ENCODE peak calls at places on chromosomes 13 and 19, in four cellular contexts. M, R, C and D are unnamed samples.

GRCh38 chr13:35144496-35144895 is 202.4 kb downstream of the NBEA start:
- DNase-seq in M (peak), R (no peak), C (no peak), D (no peak)

GRCh38 chr13:112554214-112554850 is 33.6 kb downstream of the TUBGCP3 start:
- DNase-seq in M (no peak), R (no peak), C (no peak), D (no peak)

GRCh38 chr13:101881593-101881992 is 429.1 kb downstream of the ITGBL1 start:
- DNase-seq in M (no peak), R (no peak), C (no peak), D (no peak)

GRCh38 chr19:5037936-5038335 is 69.0 kb downstream of the KDM4B start:
- DNase-seq in M (no peak), R (peak), C (no peak), D (no peak)

GRCh38 chr13:72304121-72304745 is 423.2 kb downstream of the MZT1 start:
- DNase-seq in M (peak), R (no peak), C (no peak), D (no peak)

GRCh38 chr19:13956365-13956744 is 4.0 kb downstream of the DCAF15 start:
- DNase-seq in M (no peak), R (no peak), C (no peak), D (no peak)

GRCh38 chr19:21604351-21604926 is 99.0 kb downstream of the ZNF429 start:
- DNase-seq in M (peak), R (no peak), C (no peak), D (no peak)

GRCh38 chr19:33689886-33690285 is 68.1 kb downstream of the CHST8 start:
- DNase-seq in M (no peak), R (no peak), C (no peak), D (no peak)

GRCh38 chr19:58361900-58362271 is 665 bp downstream of the ZNF497 start:
- DNase-seq in M (peak), R (peak), C (no peak), D (peak)

GRCh38 chr19:7947939-7948338 is 4.5 kb upstream of the TIMM44 start:
- DNase-seq in M (peak), R (no peak), C (no peak), D (no peak)

GRCh38 chr19:43595605-43595998 is 332 bp downstream of the IRGQ start:
- DNase-seq in M (no peak), R (no peak), C (no peak), D (no peak)

GRCh38 chr13:110399801-110400200 is 92.7 kb downstream of the COL4A2 start:
- DNase-seq in M (no peak), R (no peak), C (no peak), D (no peak)

GRCh38 chr13:100363874-100364273 is 224.7 kb downstream of the GGACT start:
- DNase-seq in M (no peak), R (no peak), C (no peak), D (no peak)

GRCh38 chr13:113920173-113920572 is 53.7 kb downstream of the C13orf46 start:
- DNase-seq in M (no peak), R (no peak), C (no peak), D (no peak)

GRCh38 chr19:42452590-42452989 is 9.8 kb upstream of the CXCL17 start:
- DNase-seq in M (no peak), R (no peak), C (no peak), D (no peak)

GRCh38 chr19:49929121-49929610 is at the start of the genes ATF5 and NUP62:
- DNase-seq in M (peak), R (peak), C (peak), D (peak)

GRCh38 chr13:48902421-48902820 is 73.3 kb upstream of the FNDC3A start:
- DNase-seq in M (peak), R (no peak), C (no peak), D (no peak)

GRCh38 chr13:53191091-53191490 is 162.5 kb downstream of the OLFM4 start:
- DNase-seq in M (peak), R (no peak), C (no peak), D (no peak)

GRCh38 chr19:33668968-33669367 is 47.2 kb downstream of the CHST8 start:
- DNase-seq in M (no peak), R (no peak), C (no peak), D (no peak)

GRCh38 chr13:113735750-113736149 is 23.3 kb upstream of the TMEM255B start:
- DNase-seq in M (no peak), R (no peak), C (no peak), D (no peak)

GRCh38 chr19:6494438-6495036 is 7.6 kb downstream of the TUBB4A start:
- DNase-seq in M (no peak), R (no peak), C (no peak), D (no peak)

GRCh38 chr19:32022044-32022945 is 323.1 kb upstream of the ZNF507 start:
- DNase-seq in M (no peak), R (no peak), C (no peak), D (no peak)